ENCODE peak calls at places on chromosomes 3 and 15, in seven cellular contexts. U is PC-3, E is A549, B is hepatocyte, Z is fibroblast of lung, A is body of pancreas, V is lower leg skin. H is an unnamed sample.
A peak's percentile ranks its signal among the peaks of the same experiment; 100 is the strongest.

GRCh38 chr15:89681146-89681545 is 2.0 kb upstream of the PLIN1 start:
- DNase-seq in U (no peak), B (no peak), V (no peak), A (no peak), E (no peak), Z (no peak), H (no peak)

GRCh38 chr15:39663684-39664083 is 82.8 kb downstream of the THBS1 start:
- DNase-seq in E (no peak), Z (peak; percentile 28), A (no peak), B (no peak), V (no peak), U (no peak), H (no peak)

GRCh38 chr3:18207232-18207631 is 217.9 kb downstream of the SATB1 start:
- DNase-seq in Z (no peak), E (no peak), U (no peak), V (no peak), A (no peak), B (no peak), H (no peak)

GRCh38 chr3:9439331-9439730 is 41.9 kb downstream of the SETD5 start:
- DNase-seq in E (no peak), B (no peak), U (no peak), Z (no peak), A (no peak), V (no peak), H (no peak)

GRCh38 chr15:62135532-62136134 is 29.5 kb downstream of the C2CD4B start:
- DNase-seq in B (peak; percentile 47), Z (peak; percentile 21), V (no peak), E (peak; percentile 33), A (peak; percentile 82), U (peak; percentile 48), H (no peak)

GRCh38 chr3:73855792-73856191 is 231.1 kb upstream of the PDZRN3 start:
- DNase-seq in V (no peak), E (no peak), B (no peak), A (no peak), Z (no peak), U (no peak), H (no peak)

GRCh38 chr15:62895905-62896316 is 146.6 kb upstream of the TPM1 start:
- DNase-seq in A (no peak), B (no peak), V (no peak), Z (peak; percentile 67), E (peak; percentile 94), U (peak; percentile 71), H (no peak)

GRCh38 chr15:52100807-52101206 is 11.8 kb downstream of the BCL2L10 start:
- DNase-seq in U (peak; percentile 81), B (peak; percentile 66), V (peak; percentile 81), Z (peak; percentile 96), E (peak; percentile 63), A (peak; percentile 73), H (no peak)

GRCh38 chr15:80183886-80184285 is 31.1 kb downstream of the FAH start:
- DNase-seq in B (no peak), Z (peak; percentile 49), A (no peak), U (peak; percentile 9), V (no peak), E (peak; percentile 36), H (peak; percentile 34)

GRCh38 chr3:171753025-171753472 is 57.2 kb downstream of the PLD1 start:
- DNase-seq in Z (peak; percentile 26), U (peak; percentile 15), E (no peak), A (peak; percentile 32), V (peak; percentile 86), B (peak; percentile 38), H (no peak)

GRCh38 chr3:174859109-174859735 is at the start of gene NAALADL2:
- DNase-seq in B (peak; percentile 23), Z (no peak), V (no peak), U (peak; percentile 82), A (peak; percentile 11), E (no peak), H (no peak)

GRCh38 chr3:30779686-30780287 is 114.7 kb downstream of the GADL1 start:
- DNase-seq in A (peak; percentile 4), Z (peak; percentile 47), U (peak; percentile 72), E (peak; percentile 38), V (no peak), B (peak; percentile 54), H (no peak)

GRCh38 chr15:39331584-39331983 is 249.3 kb upstream of the THBS1 start:
- DNase-seq in U (no peak), A (no peak), V (peak; percentile 33), Z (no peak), E (no peak), B (no peak), H (no peak)

GRCh38 chr3:114850913-114851312 is 296.2 kb downstream of the ZBTB20 start:
- DNase-seq in B (no peak), V (no peak), E (no peak), A (no peak), U (no peak), Z (no peak), H (no peak)

GRCh38 chr3:151896662-151897012 is 23.2 kb downstream of the SUCNR1 start:
- DNase-seq in V (no peak), U (peak; percentile 98), E (peak; percentile 28), A (no peak), Z (no peak), B (no peak), H (no peak)

GRCh38 chr3:133588784-133589465 is 15.4 kb downstream of the CDV3 start:
- DNase-seq in Z (no peak), V (no peak), U (no peak), E (no peak), A (no peak), B (no peak), H (no peak)

GRCh38 chr3:46163551-46163981 is 44.5 kb downstream of the CCR1 start:
- DNase-seq in E (no peak), A (no peak), Z (peak; percentile 6), V (no peak), B (peak; percentile 53), U (peak; percentile 89), H (no peak)

GRCh38 chr3:68088216-68088615 is 433.8 kb upstream of the SUCLG2 start:
- DNase-seq in E (no peak), U (no peak), B (no peak), Z (no peak), V (no peak), A (peak; percentile 46), H (no peak)

GRCh38 chr3:112394008-112394616 is 61.2 kb downstream of the CD200 start:
- DNase-seq in E (no peak), U (no peak), B (no peak), V (no peak), A (no peak), Z (peak; percentile 74), H (no peak)

GRCh38 chr3:136207741-136208140 is 11.6 kb upstream of the MSL2 start:
- DNase-seq in U (no peak), Z (no peak), B (no peak), A (no peak), E (no peak), V (no peak), H (no peak)

GRCh38 chr3:183161552-183162345 is 785 bp downstream of the LAMP3 start:
- DNase-seq in B (peak; percentile 44), U (no peak), A (no peak), Z (peak; percentile 54), V (no peak), E (no peak), H (no peak)

GRCh38 chr3:168097381-168097780 is 1.7 kb upstream of the GOLIM4 start:
- DNase-seq in E (no peak), U (no peak), A (no peak), V (no peak), Z (no peak), B (no peak), H (no peak)

GRCh38 chr3:168094580-168094876 is 1.2 kb downstream of the GOLIM4 start:
- DNase-seq in A (no peak), Z (no peak), B (peak; percentile 68), V (no peak), E (no peak), U (no peak), H (peak; percentile 22)

GRCh38 chr3:168095611-168096209 is at the start of gene GOLIM4:
- DNase-seq in A (peak; percentile 97), B (peak; percentile 97), V (peak; percentile 91), E (peak; percentile 97), U (peak; percentile 97), Z (peak; percentile 98), H (peak; percentile 92)

GRCh38 chr3:168094877-168095610 is 680 bp downstream of the GOLIM4 start:
- DNase-seq in V (peak; percentile 29), U (peak; percentile 74), E (peak; percentile 71), Z (peak; percentile 71), B (peak; percentile 68), A (peak; percentile 56), H (peak; percentile 55)

GRCh38 chr3:168096210-168096795 is 579 bp upstream of the GOLIM4 start:
- DNase-seq in Z (peak; percentile 94), B (peak; percentile 84), U (peak; percentile 87), E (peak; percentile 91), V (peak; percentile 26), A (peak; percentile 84), H (peak; percentile 58)
- H3K4me3 ChIP-seq in Z (peak overlapping the region; percentile 89), B (peak overlapping the region; percentile 28), U (peak overlapping the region; percentile 89), E (peak overlapping the region; percentile 76), V (peak overlapping the region; percentile 73), A (peak overlapping the region; percentile 38), H (peak overlapping the region; percentile 73)

GRCh38 chr3:86180696-86181095 is 810.3 kb downstream of the VGLL3 start:
- DNase-seq in U (peak; percentile 68), E (peak; percentile 61), Z (no peak), A (no peak), V (no peak), B (peak; percentile 16), H (no peak)
- TF ChIP-seq CTCF in U (peak; percentile 65), E (no peak), Z (no peak), A (no peak), V (no peak), B (no peak), H (peak; percentile 27)

GRCh38 chr3:15713364-15713763 is 84.4 kb downstream of the ANKRD28 start:
- DNase-seq in V (no peak), B (no peak), U (no peak), E (no peak), A (no peak), Z (no peak), H (no peak)
- H3K4me3 ChIP-seq in V (no peak overlapping the region), B (no peak overlapping the region), U (no peak overlapping the region), E (no peak overlapping the region), A (no peak overlapping the region), Z (no peak overlapping the region), H (no peak overlapping the region)

DNA sequence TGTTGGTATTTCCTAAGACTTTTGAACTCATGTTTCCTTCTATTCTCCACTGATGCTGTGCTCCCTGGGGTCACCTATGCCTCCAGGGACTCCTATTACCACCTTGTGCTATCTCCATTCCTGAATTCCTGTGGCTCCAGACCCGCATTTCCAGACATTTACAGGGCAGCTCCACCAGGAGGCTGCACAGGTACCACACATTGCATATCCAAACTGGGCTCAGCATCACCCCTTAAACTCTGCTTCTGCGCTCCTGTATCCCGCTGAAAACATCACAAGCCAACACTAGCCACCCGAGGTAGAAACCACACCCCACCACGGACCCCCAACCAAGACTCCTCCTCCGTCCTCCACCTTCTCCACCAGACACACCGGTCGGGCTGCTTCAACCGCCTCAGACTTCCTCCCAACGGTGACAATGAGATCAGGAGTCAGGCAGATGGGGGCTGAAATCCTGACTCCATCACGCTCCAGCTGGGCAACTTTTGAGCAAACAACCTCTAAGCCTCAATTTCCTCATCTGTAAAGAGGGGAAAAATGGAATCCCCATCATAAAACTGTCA is 10.4 kb downstream of the TNK2 start:
- DNase-seq in A (no peak), E (no peak), V (no peak), Z (no peak), U (peak; percentile 50), B (no peak), H (no peak)
- TF ChIP-seq CTCF in A (no peak), E (no peak), V (no peak), Z (no peak), U (peak; percentile 39), B (peak; percentile 7), H (no peak)

GRCh38 chr3:87949189-87949878 is 109.5 kb downstream of the CGGBP1 start:
- DNase-seq in Z (no peak), V (no peak), A (no peak), B (no peak), E (no peak), U (no peak), H (no peak)
- H3K4me3 ChIP-seq in Z (no peak overlapping the region), V (no peak overlapping the region), A (no peak overlapping the region), B (no peak overlapping the region), E (no peak overlapping the region), U (no peak overlapping the region), H (no peak overlapping the region)